ENCODE peak calls at places on chromosomes 13 and 19, in ten cellular contexts. I, M, L, X, N, F, S, C, Q and B are unnamed samples.

GRCh38 chr19:45641274-45642105 is 2.3 kb upstream of the EML2 start:
- DNase-seq in I (no peak), M (no peak), L (peak), X (peak), N (peak), F (peak), S (peak), C (peak), Q (peak), B (peak)

GRCh38 chr19:9917322-9917721 is 19.0 kb downstream of the OLFM2 start:
- DNase-seq in I (peak), M (no peak), L (no peak), X (peak), N (peak), F (peak), S (peak), C (no peak), Q (no peak), B (no peak)

GRCh38 chr19:3782330-3782729 is 3.9 kb downstream of the MATK start:
- DNase-seq in I (no peak), M (no peak), L (no peak), X (no peak), N (no peak), F (no peak), S (no peak), C (no peak), Q (no peak), B (no peak)

GRCh38 chr19:19006213-19006612 is 27.1 kb downstream of the SUGP2 start:
- DNase-seq in I (no peak), M (no peak), L (no peak), X (no peak), N (no peak), F (no peak), S (peak), C (no peak), Q (no peak), B (no peak)

GRCh38 chr19:11306337-11306736 is 10.4 kb downstream of the TSPAN16 start:
- DNase-seq in I (no peak), M (no peak), L (no peak), X (no peak), N (no peak), F (no peak), S (no peak), C (no peak), Q (no peak), B (no peak)

GRCh38 chr13:97072297-97072696 is 78.0 kb upstream of the OXGR1 start:
- DNase-seq in I (no peak), M (no peak), L (no peak), X (no peak), N (no peak), F (no peak), S (no peak), C (no peak), Q (no peak), B (no peak)

GRCh38 chr19:31135841-31136240 is 213.4 kb downstream of the TSHZ3 start:
- DNase-seq in I (no peak), M (no peak), L (no peak), X (no peak), N (no peak), F (peak), S (peak), C (no peak), Q (no peak), B (no peak)

GRCh38 chr19:18685597-18686164 is 2.2 kb downstream of the CRTC1 start:
- DNase-seq in I (no peak), M (no peak), L (no peak), X (no peak), N (no peak), F (no peak), S (peak), C (no peak), Q (no peak), B (no peak)

GRCh38 chr19:51456541-51457290 is 1.5 kb downstream of the SIGLEC8 start:
- DNase-seq in I (no peak), M (no peak), L (no peak), X (no peak), N (no peak), F (no peak), S (no peak), C (no peak), Q (no peak), B (no peak)

GRCh38 chr13:29556742-29557141 is 38.7 kb downstream of the SLC7A1 start:
- DNase-seq in I (no peak), M (no peak), L (no peak), X (no peak), N (no peak), F (no peak), S (no peak), C (no peak), Q (no peak), B (no peak)

GRCh38 chr19:1269478-1270167 is 491 bp downstream of the CIRBP start:
- DNase-seq in I (peak), M (no peak), L (peak), X (peak), N (peak), F (peak), S (peak), C (peak), Q (peak), B (peak)

GRCh38 chr19:46726551-46726950 is 9.6 kb upstream of the PRKD2 start:
- DNase-seq in I (no peak), M (no peak), L (no peak), X (no peak), N (no peak), F (no peak), S (no peak), C (no peak), Q (no peak), B (no peak)

GRCh38 chr19:16368385-16369305 is 44.0 kb downstream of the KLF2 start:
- DNase-seq in I (no peak), M (no peak), L (no peak), X (no peak), N (peak), F (no peak), S (no peak), C (peak), Q (no peak), B (no peak)

GRCh38 chr13:30870049-30870884 is 35.8 kb upstream of the MEDAG start:
- DNase-seq in I (peak), M (peak), L (peak), X (no peak), N (peak), F (peak), S (peak), C (no peak), Q (no peak), B (peak)

GRCh38 chr19:5369962-5370367 is 29.4 kb upstream of the PTPRS start:
- DNase-seq in I (peak), M (no peak), L (peak), X (no peak), N (peak), F (no peak), S (peak), C (no peak), Q (no peak), B (peak)

GRCh38 chr13:110400786-110401533 is 93.9 kb downstream of the COL4A2 start:
- DNase-seq in I (no peak), M (no peak), L (no peak), X (no peak), N (no peak), F (no peak), S (peak), C (no peak), Q (no peak), B (no peak)

GRCh38 chr13:45367358-45367757 is 26.4 kb upstream of the TPT1 start:
- DNase-seq in I (no peak), M (peak), L (peak), X (no peak), N (peak), F (peak), S (peak), C (peak), Q (no peak), B (peak)

GRCh38 chr19:11453468-11454341 is 18.3 kb downstream of the PRKCSH start:
- DNase-seq in I (no peak), M (no peak), L (no peak), X (no peak), N (no peak), F (no peak), S (no peak), C (peak), Q (no peak), B (no peak)

GRCh38 chr19:19461671-19462622 is 53.4 kb downstream of the TSSK6 start:
- DNase-seq in I (peak), M (no peak), L (peak), X (peak), N (no peak), F (peak), S (peak), C (no peak), Q (peak), B (peak)

GRCh38 chr19:35265126-35265995 is 3.4 kb upstream of the USF2 start:
- DNase-seq in I (no peak), M (no peak), L (peak), X (no peak), N (no peak), F (no peak), S (peak), C (no peak), Q (no peak), B (no peak)

GRCh38 chr13:113948034-113948742 is 25.7 kb downstream of the C13orf46 start:
- DNase-seq in I (no peak), M (no peak), L (no peak), X (no peak), N (no peak), F (peak), S (no peak), C (no peak), Q (no peak), B (peak)

GRCh38 chr19:289651-290538 is 1.3 kb downstream of the PLPP2 start:
- DNase-seq in I (no peak), M (no peak), L (no peak), X (no peak), N (peak), F (peak), S (peak), C (peak), Q (no peak), B (no peak)